ENCODE peak calls at places on chromosomes 2 and 18, in eight cellular contexts. T, K, F, G, X, S, A and J are unnamed samples.

GRCh38 chr2:122531803-122532344 is 776.4 kb downstream of the TSN start:
- DNase-seq in G (no peak), A (no peak), X (peak), F (no peak), K (no peak), S (no peak), T (no peak), J (no peak)

GRCh38 chr2:215137741-215138340 is 585 bp downstream of the ABCA12 start:
- DNase-seq in S (no peak), K (no peak), A (no peak), T (peak), F (no peak), G (peak), X (no peak), J (no peak)

GRCh38 chr18:13220326-13220991 is 1.9 kb downstream of the LDLRAD4 start:
- DNase-seq in S (no peak), X (peak), T (no peak), F (no peak), K (no peak), G (no peak), A (no peak), J (no peak)

GRCh38 chr2:196902828-196903227 is 23.7 kb downstream of the PGAP1 start:
- DNase-seq in X (no peak), S (no peak), F (no peak), G (no peak), A (no peak), T (peak), K (no peak), J (no peak)

GRCh38 chr2:46460991-46461715 is 18.2 kb upstream of the TMEM247 start:
- DNase-seq in A (peak), T (peak), K (peak), X (peak), S (peak), F (peak), G (peak), J (peak)

GRCh38 chr2:118012778-118013177 is 1.1 kb downstream of the CCDC93 start:
- DNase-seq in A (no peak), G (no peak), T (no peak), X (peak), F (no peak), K (no peak), S (no peak), J (no peak)

GRCh38 chr2:136395590-136395989 is 277.6 kb upstream of the CXCR4 start:
- DNase-seq in A (no peak), X (no peak), K (no peak), G (no peak), F (no peak), T (no peak), S (no peak), J (no peak)

GRCh38 chr2:851078-851477 is 99.6 kb upstream of the SNTG2 start:
- DNase-seq in X (no peak), S (no peak), G (no peak), F (no peak), T (no peak), A (no peak), K (no peak), J (no peak)

GRCh38 chr2:233453916-233454315 is 99.6 kb downstream of the DGKD start:
- DNase-seq in F (no peak), A (no peak), K (no peak), T (no peak), X (no peak), G (no peak), S (no peak), J (no peak)

GRCh38 chr2:157420771-157421323 is 23.0 kb downstream of the CYTIP start:
- DNase-seq in S (no peak), X (no peak), G (no peak), K (no peak), T (peak), F (peak), A (no peak), J (no peak)

GRCh38 chr2:26243643-26244478 is 571 bp downstream of the HADHA start:
- DNase-seq in T (peak), K (no peak), A (no peak), X (no peak), G (no peak), S (no peak), F (peak), J (no peak)

GRCh38 chr2:11827547-11827946 is 81.1 kb downstream of the LPIN1 start:
- DNase-seq in K (peak), T (no peak), G (no peak), X (no peak), A (no peak), F (no peak), S (no peak), J (no peak)

GRCh38 chr2:154600931-154601494 is 97.5 kb upstream of the KCNJ3 start:
- DNase-seq in F (no peak), A (no peak), S (no peak), K (no peak), G (no peak), T (no peak), X (no peak), J (no peak)

GRCh38 chr18:1294229-1294628 is 389.6 kb downstream of the ADCYAP1 start:
- DNase-seq in K (no peak), F (no peak), A (no peak), T (no peak), X (no peak), G (no peak), S (peak), J (no peak)

GRCh38 chr2:143560724-143561123 is 431.5 kb downstream of the ARHGAP15 start:
- DNase-seq in G (no peak), X (no peak), A (no peak), K (no peak), T (no peak), S (no peak), F (no peak), J (no peak)

GRCh38 chr2:74548919-74549684 is 4.6 kb downstream of the LOXL3 start:
- DNase-seq in G (no peak), F (no peak), T (peak), S (peak), K (peak), X (peak), A (no peak), J (no peak)

GRCh38 chr18:51531496-51531895 is 334.0 kb upstream of the MEX3C start:
- DNase-seq in A (no peak), K (no peak), T (no peak), G (no peak), F (no peak), S (no peak), X (no peak), J (no peak)

GRCh38 chr2:207226243-207226642 is 60.5 kb upstream of the KLF7 start:
- DNase-seq in G (no peak), K (no peak), S (no peak), T (peak), A (no peak), X (no peak), F (no peak), J (no peak)

GRCh38 chr2:55163895-55164509 is 68.1 kb downstream of the CLHC1 start:
- DNase-seq in A (no peak), X (no peak), S (no peak), G (no peak), T (peak), K (no peak), F (no peak), J (no peak)

GRCh38 chr2:150063950-150064549 is 423.4 kb downstream of the RND3 start:
- DNase-seq in G (no peak), F (no peak), X (peak), S (no peak), A (no peak), K (no peak), T (no peak), J (no peak)

GRCh38 chr18:43648002-43648401 is 370.7 kb upstream of the SYT4 start:
- DNase-seq in G (no peak), T (peak), X (no peak), K (no peak), F (no peak), S (no peak), A (no peak), J (no peak)

GRCh38 chr2:231611273-231612198 is 18.9 kb downstream of the TEX44 start:
- DNase-seq in A (no peak), T (peak), X (peak), S (peak), G (peak), F (peak), K (peak), J (no peak)